ENCODE peak calls at places on chromosomes 12 and 14, in four cellular contexts. F is K562, R is HEK293T, E is HepG2. U is an unnamed sample.

GRCh38 chr12:22529281-22530060 is 14.9 kb downstream of the C2CD5 start:
- DNase-seq in E (peak), R (no peak), F (peak), U (no peak)

GRCh38 chr12:93197067-93197593 is 180.6 kb upstream of the NUDT4 start:
- DNase-seq in R (no peak), E (no peak), F (no peak), U (no peak)

GRCh38 chr12:53713516-53713915 is 13.7 kb downstream of the CALCOCO1 start:
- DNase-seq in E (no peak), R (no peak), F (no peak), U (no peak)

GRCh38 chr14:101171650-101172049 is 268.1 kb upstream of the RTL1 start:
- DNase-seq in F (no peak), R (no peak), E (no peak), U (no peak)

GRCh38 chr14:87186745-87187144 is 806.2 kb downstream of the GALC start:
- DNase-seq in E (no peak), F (no peak), R (no peak), U (no peak)

GRCh38 chr14:71399057-71399487 is 491.8 kb downstream of the PCNX1 start:
- DNase-seq in R (no peak), E (no peak), F (no peak), U (peak)

GRCh38 chr14:23071975-23072539 is 14.7 kb upstream of the CDH24 start:
- DNase-seq in E (no peak), F (no peak), R (peak), U (no peak)

GRCh38 chr12:86349196-86349595 is 93.0 kb upstream of the MGAT4C start:
- DNase-seq in E (no peak), R (no peak), F (no peak), U (no peak)

GRCh38 chr12:54991992-54992377 is 7.4 kb upstream of the TESPA1 start:
- DNase-seq in E (no peak), R (no peak), F (no peak), U (no peak)

GRCh38 chr12:54996235-54996634 is 11.7 kb upstream of the TESPA1 start:
- DNase-seq in F (no peak), R (no peak), E (no peak), U (no peak)

GRCh38 chr12:54991161-54991991 is 6.8 kb upstream of the TESPA1 start:
- DNase-seq in R (no peak), E (no peak), F (no peak), U (peak)

GRCh38 chr12:54989829-54990228 is 5.3 kb upstream of the TESPA1 start:
- DNase-seq in E (no peak), F (no peak), R (no peak), U (no peak)

GRCh38 chr12:54993181-54993835 is 8.7 kb upstream of the TESPA1 start:
- DNase-seq in F (peak), E (peak), R (peak), U (no peak)
- TF ChIP-seq TARDBP in F (no peak), E (no peak), R (no peak), U (no peak)

GRCh38 chr12:108911915-108912314 is 32.0 kb downstream of the DAO start:
- DNase-seq in F (no peak), R (no peak), E (no peak), U (no peak)
- TF ChIP-seq TARDBP in F (no peak), R (no peak), E (no peak), U (no peak)

DNA sequence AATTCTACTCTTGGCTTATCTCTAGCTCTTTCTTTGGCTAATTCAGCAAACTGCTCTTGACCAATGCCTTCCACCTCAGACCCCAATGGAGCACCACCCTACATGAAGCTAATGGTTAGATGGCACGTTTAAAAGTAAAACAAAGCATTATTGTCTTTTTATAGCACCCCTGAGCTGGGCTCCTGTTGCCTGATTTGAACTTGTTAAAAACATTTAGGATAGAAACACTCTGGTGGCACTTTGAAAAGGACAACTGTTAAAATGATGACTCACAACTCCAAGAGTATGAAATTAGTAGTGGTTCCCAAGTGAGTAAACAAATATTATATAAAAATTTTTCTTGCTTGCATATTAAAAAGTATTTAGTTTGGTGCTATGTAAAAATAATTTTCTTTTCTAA is 299.6 kb upstream of the DCN start:
- DNase-seq in R (no peak), F (no peak), E (no peak), U (no peak)
- TF ChIP-seq TARDBP in R (no peak), F (no peak), E (no peak), U (no peak)

GRCh38 chr14:36363704-36364103 is 43.3 kb upstream of the MBIP start:
- DNase-seq in F (no peak), R (no peak), E (no peak), U (no peak)
- TF ChIP-seq TARDBP in F (no peak), R (no peak), E (no peak), U (no peak)

DNA sequence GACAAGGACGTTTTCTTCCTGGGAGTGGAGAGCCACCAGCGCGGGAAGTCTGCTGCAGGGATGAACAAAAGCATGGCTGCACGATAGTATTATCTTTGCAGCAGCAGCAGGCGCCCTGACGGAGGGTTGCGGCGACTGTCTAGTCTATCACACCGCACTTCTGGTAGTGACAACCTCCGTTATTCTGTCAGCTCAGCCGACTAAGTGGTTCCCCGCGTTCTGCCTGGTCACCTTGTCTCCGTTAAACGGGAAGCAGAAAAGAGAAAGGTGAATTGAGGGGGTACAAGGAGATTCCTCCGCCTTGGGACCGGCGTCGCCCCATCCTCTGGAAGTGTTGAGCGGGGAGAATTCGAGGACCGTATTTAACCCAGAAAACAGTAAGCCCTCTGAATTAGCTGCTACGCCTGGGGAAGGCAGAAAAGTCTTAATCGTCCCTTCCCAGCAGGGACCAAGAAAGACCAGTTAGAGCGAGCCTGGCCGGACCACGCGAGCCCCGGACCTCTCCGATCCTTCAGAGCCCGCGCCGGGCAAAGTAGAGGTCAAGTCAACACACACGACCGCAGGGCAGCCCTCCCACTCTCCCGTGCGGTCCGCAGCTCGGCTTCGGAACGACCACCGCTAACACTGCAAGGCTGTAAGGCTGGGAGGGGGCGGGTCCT is 536 bp upstream of the DAAM1 start:
- DNase-seq in E (no peak), F (peak), R (peak), U (no peak)
- TF ChIP-seq TARDBP in E (no peak), F (no peak), R (no peak), U (no peak)

GRCh38 chr14:55220230-55220629 is 28.8 kb upstream of the DLGAP5 start:
- DNase-seq in F (no peak), R (no peak), E (no peak), U (no peak)

GRCh38 chr14:55223364-55223763 is 32.0 kb upstream of the DLGAP5 start:
- DNase-seq in F (no peak), R (no peak), E (no peak), U (no peak)

GRCh38 chr14:55221186-55221585 is 29.8 kb upstream of the DLGAP5 start:
- DNase-seq in F (no peak), R (no peak), E (no peak), U (no peak)

GRCh38 chr14:55221968-55222367 is 30.6 kb upstream of the DLGAP5 start:
- DNase-seq in E (no peak), R (no peak), F (no peak), U (no peak)
- TF ChIP-seq TARDBP in E (no peak), R (no peak), F (no peak), U (no peak)

GRCh38 chr14:62694075-62694474 is 351.2 kb downstream of the KCNH5 start:
- DNase-seq in R (no peak), F (no peak), E (no peak), U (no peak)

GRCh38 chr14:62692490-62693106 is 352.7 kb downstream of the KCNH5 start:
- DNase-seq in F (no peak), R (no peak), E (peak), U (no peak)

GRCh38 chr14:62689741-62690140 is 355.5 kb downstream of the KCNH5 start:
- DNase-seq in R (no peak), E (peak), F (no peak), U (no peak)

GRCh38 chr14:62687818-62688217 is 357.4 kb downstream of the KCNH5 start:
- DNase-seq in F (no peak), E (no peak), R (no peak), U (no peak)

GRCh38 chr14:62691613-62692489 is 353.4 kb downstream of the KCNH5 start:
- DNase-seq in E (peak), F (no peak), R (peak), U (no peak)
- TF ChIP-seq TARDBP in E (peak), F (no peak), R (no peak), U (no peak)

DNA sequence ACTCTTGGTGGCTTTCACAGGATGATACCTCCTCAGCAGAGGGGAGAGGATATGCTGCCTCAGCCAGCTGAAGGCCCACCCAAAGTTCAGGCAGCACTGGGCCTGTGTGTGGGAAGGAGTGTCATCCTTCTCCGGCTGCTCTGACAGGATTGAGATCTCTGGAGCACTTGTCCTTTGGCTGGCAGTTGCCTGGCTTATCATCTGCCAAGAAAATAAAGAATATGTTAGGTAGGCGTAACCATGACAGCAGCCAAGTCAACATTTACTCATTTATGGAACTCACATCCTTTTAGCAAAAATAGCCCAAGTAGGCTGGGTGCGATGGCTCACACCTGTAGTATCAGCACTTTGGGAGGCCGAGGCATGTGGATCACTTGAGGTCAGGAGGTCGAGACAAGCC is 68.5 kb downstream of the PPFIBP1 start:
- DNase-seq in E (no peak), F (no peak), R (no peak), U (peak)
- TF ChIP-seq TARDBP in E (no peak), F (no peak), R (no peak), U (no peak)

DNA sequence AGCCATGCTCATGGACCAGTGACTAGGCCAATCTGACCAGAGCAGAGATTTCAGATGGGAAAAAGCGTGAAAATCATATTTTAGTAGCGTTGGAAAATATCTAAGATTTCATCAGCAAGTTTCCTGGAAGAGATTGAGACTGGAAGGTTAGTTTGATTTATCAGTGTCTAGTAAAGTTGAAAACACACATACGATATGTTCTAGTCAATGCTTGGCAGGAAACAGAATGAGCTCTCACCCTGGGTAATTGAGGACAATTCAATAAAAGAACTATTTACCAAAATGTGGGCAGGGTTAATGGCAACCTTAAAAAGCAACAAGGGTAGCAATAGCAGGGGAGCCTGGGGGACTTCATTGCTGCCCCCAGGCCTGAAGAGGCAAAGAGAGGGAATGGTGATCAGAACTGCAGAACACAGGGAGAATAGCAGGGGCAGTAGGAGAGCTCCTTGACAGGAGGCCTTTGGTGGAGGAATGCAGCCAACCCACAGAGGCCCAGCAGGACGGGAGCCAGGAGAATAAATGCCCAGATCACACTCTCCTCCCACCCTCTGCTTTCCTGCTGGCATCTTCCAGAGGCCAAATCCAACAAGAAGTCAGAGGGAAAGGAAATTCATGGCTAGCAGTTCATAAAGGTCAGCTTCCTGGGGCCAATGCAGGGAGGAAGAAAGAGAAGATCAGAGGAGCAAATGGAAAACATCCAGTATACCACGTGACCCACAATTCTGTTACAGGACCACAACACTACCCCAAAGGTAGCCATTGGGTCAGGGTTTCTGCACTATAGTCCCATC is 27.6 kb upstream of the LRP6 start:
- DNase-seq in R (no peak), E (no peak), F (no peak), U (no peak)
- TF ChIP-seq TARDBP in R (no peak), E (no peak), F (no peak), U (no peak)

U was measured in GM12878.